ENCODE peak calls at places on chromosomes 3 and 15, in ten cellular contexts. T, U, Q, J, I, D, Z, B, M and H are unnamed samples.

GRCh38 chr3:178036745-178037144 is 499.5 kb upstream of the KCNMB2 start:
- DNase-seq in T (no peak), U (no peak), Q (peak; percentile 13), J (no peak), I (peak; percentile 36), D (no peak), Z (no peak), B (no peak), M (no peak), H (no peak)

GRCh38 chr3:133040696-133041523 is 2.7 kb downstream of the TMEM108 start:
- DNase-seq in T (peak; percentile 80), U (peak; percentile 20), Q (peak; percentile 79), J (peak; percentile 40), I (peak; percentile 84), D (peak; percentile 67), Z (peak; percentile 69), B (peak; percentile 75), M (peak; percentile 94), H (peak; percentile 39)

GRCh38 chr3:51813539-51813938 is 34.5 kb upstream of the IQCF6 start:
- DNase-seq in T (no peak), U (no peak), Q (peak; percentile 4), J (no peak), I (no peak), D (peak; percentile 44), Z (no peak), B (peak; percentile 6), M (no peak), H (no peak)

GRCh38 chr3:124033360-124034015 is 41.6 kb upstream of the ROPN1 start:
- DNase-seq in T (no peak), U (no peak), Q (peak; percentile 11), J (no peak), I (no peak), D (peak; percentile 27), Z (no peak), B (peak; percentile 10), M (no peak), H (no peak)

GRCh38 chr3:14143271-14143605 is 18.4 kb downstream of the TMEM43 start:
- DNase-seq in T (no peak), U (no peak), Q (peak; percentile 48), J (no peak), I (peak; percentile 43), D (no peak), Z (no peak), B (no peak), M (no peak), H (no peak)

GRCh38 chr3:187014417-187014864 is 84.1 kb downstream of the ST6GAL1 start:
- DNase-seq in T (no peak), U (peak; percentile 49), Q (peak; percentile 55), J (no peak), I (peak; percentile 51), D (no peak), Z (no peak), B (no peak), M (no peak), H (no peak)

GRCh38 chr15:86526938-86527735 is 447.5 kb downstream of the AGBL1 start:
- DNase-seq in T (no peak), U (no peak), Q (no peak), J (no peak), I (no peak), D (no peak), Z (no peak), B (no peak), M (no peak), H (no peak)

GRCh38 chr3:32455609-32456428 is 46.8 kb downstream of the CMTM6 start:
- DNase-seq in T (no peak), U (no peak), Q (no peak), J (no peak), I (no peak), D (no peak), Z (no peak), B (no peak), M (no peak), H (no peak)

GRCh38 chr15:75672646-75673425 is 25.1 kb downstream of the SNX33 start:
- DNase-seq in T (no peak), U (no peak), Q (peak; percentile 89), J (no peak), I (peak; percentile 87), D (no peak), Z (peak; percentile 34), B (no peak), M (no peak), H (no peak)

GRCh38 chr3:113222412-113223086 is 11.2 kb downstream of the BOC start:
- DNase-seq in T (no peak), U (no peak), Q (no peak), J (no peak), I (no peak), D (no peak), Z (no peak), B (peak; percentile 37), M (peak; percentile 36), H (no peak)

GRCh38 chr3:147298511-147298982 is 107.8 kb downstream of the ZIC4 start:
- DNase-seq in T (peak; percentile 20), U (peak; percentile 69), Q (peak; percentile 90), J (peak; percentile 38), I (peak; percentile 95), D (no peak), Z (peak; percentile 85), B (no peak), M (no peak), H (no peak)

GRCh38 chr15:88543065-88543776 is 3.3 kb downstream of the DET1 start:
- DNase-seq in T (no peak), U (no peak), Q (no peak), J (no peak), I (no peak), D (no peak), Z (no peak), B (no peak), M (no peak), H (no peak)